ENCODE peak calls at places on chromosomes 6 and 20, in seven cellular contexts. F is WTC11, K is HCT116, C is GM12878, X is HepG2, R is H1, Z is K562. P is an unnamed sample.
A peak's percentile ranks its signal among the peaks of the same experiment; 100 is the strongest.

GRCh38 chr6:14638932-14639875 is 521.6 kb downstream of the CD83 start:
- DNase-seq in F (no peak), K (no peak), C (peak; percentile 36), X (no peak), R (no peak), Z (no peak), P (peak; percentile 31)

GRCh38 chr6:14072084-14072483 is 45.5 kb upstream of the CD83 start:
- DNase-seq in F (no peak), K (no peak), C (no peak), X (no peak), R (no peak), Z (no peak), P (no peak)

GRCh38 chr6:7960141-7960540 is 49.6 kb upstream of the TXNDC5 start:
- DNase-seq in F (no peak), K (no peak), C (no peak), X (no peak), R (no peak), Z (no peak), P (no peak)

GRCh38 chr6:123848347-123848746 is 44.7 kb downstream of the NKAIN2 start:
- DNase-seq in F (no peak), K (no peak), C (no peak), X (no peak), R (no peak), Z (no peak), P (no peak)

GRCh38 chr6:74166849-74167248 is 470.8 kb downstream of the CD109 start:
- DNase-seq in F (no peak), K (no peak), C (no peak), X (no peak), R (no peak), Z (no peak), P (no peak)

GRCh38 chr6:90730191-90730673 is 143.4 kb upstream of the MAP3K7 start:
- DNase-seq in F (no peak), K (no peak), C (peak; percentile 13), X (no peak), R (no peak), Z (no peak), P (no peak)

GRCh38 chr20:43037605-43038309 is 151.9 kb downstream of the PTPRT start:
- DNase-seq in F (no peak), K (no peak), C (no peak), X (no peak), R (no peak), Z (no peak), P (no peak)

GRCh38 chr6:161056451-161056850 is 64.9 kb downstream of the MAP3K4 start:
- DNase-seq in F (no peak), K (no peak), C (no peak), X (no peak), R (no peak), Z (no peak), P (no peak)

GRCh38 chr20:19302714-19303113 is 90.3 kb downstream of the SLC24A3 start:
- DNase-seq in F (no peak), K (no peak), C (no peak), X (no peak), R (no peak), Z (no peak), P (no peak)

GRCh38 chr6:78746457-78746856 is 120.9 kb upstream of the IRAK1BP1 start:
- DNase-seq in F (no peak), K (no peak), C (no peak), X (no peak), R (no peak), Z (no peak), P (no peak)

GRCh38 chr6:12289655-12290489 is at the start of gene EDN1:
- DNase-seq in F (peak; percentile 84), K (peak; percentile 69), C (peak; percentile 51), X (peak; percentile 57), R (peak; percentile 61), Z (peak; percentile 24), P (peak; percentile 77)

GRCh38 chr6:140921366-140922226 is 1211.1 kb upstream of the GJE1 start:
- DNase-seq in F (no peak), K (peak; percentile 65), C (no peak), X (peak; percentile 61), R (peak; percentile 5), Z (peak; percentile 10), P (peak; percentile 58)

GRCh38 chr6:131172237-131172636 is 37.0 kb downstream of the AKAP7 start:
- DNase-seq in F (no peak), K (no peak), C (no peak), X (no peak), R (no peak), Z (no peak), P (no peak)

GRCh38 chr6:111427341-111428116 is 55.5 kb downstream of the REV3L start:
- DNase-seq in F (no peak), K (no peak), C (peak; percentile 54), X (peak; percentile 85), R (no peak), Z (no peak), P (no peak)
- TF ChIP-seq SP1 in F (no peak), K (no peak), C (no peak), X (no peak), R (no peak), Z (no peak), P (no peak)

GRCh38 chr6:35311390-35312075 is 13.9 kb downstream of the DEF6 start:
- DNase-seq in F (no peak), K (no peak), C (no peak), X (no peak), R (no peak), Z (no peak), P (no peak)
- TF ChIP-seq SP1 in F (no peak), K (no peak), C (no peak), X (no peak), R (no peak), Z (no peak), P (no peak)

DNA sequence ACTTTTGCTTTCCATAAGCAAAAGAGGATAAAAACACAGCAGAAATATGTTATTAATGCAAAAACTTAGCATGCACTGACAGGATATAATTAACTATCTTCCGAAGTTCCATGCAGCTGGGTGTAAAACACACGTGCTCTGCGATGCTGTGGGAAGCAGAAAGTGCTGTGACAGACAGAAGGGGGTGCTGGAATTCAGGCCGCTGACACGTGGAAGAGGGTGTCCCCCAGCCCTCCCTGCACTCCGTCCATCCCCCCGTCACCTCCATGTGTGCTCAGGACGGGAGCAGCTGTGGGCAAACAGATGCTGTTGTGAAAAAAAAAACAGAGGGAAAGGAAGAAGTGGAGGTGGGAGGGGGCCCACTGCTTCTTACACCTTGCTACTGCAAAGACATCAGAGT is 176.0 kb upstream of the AFDN start:
- DNase-seq in F (no peak), K (no peak), C (no peak), X (no peak), R (no peak), Z (no peak), P (no peak)
- TF ChIP-seq SP1 in F (no peak), K (no peak), C (no peak), X (no peak), R (no peak), Z (no peak), P (no peak)

GRCh38 chr6:56076033-56076432 is 171.3 kb downstream of the COL21A1 start:
- DNase-seq in F (no peak), K (no peak), C (no peak), X (no peak), R (no peak), Z (peak; percentile 10), P (no peak)

GRCh38 chr6:56073761-56074160 is 173.6 kb downstream of the COL21A1 start:
- DNase-seq in F (no peak), K (no peak), C (no peak), X (no peak), R (no peak), Z (no peak), P (no peak)

GRCh38 chr6:56072856-56073255 is 174.5 kb downstream of the COL21A1 start:
- DNase-seq in F (no peak), K (no peak), C (no peak), X (no peak), R (no peak), Z (no peak), P (no peak)

GRCh38 chr6:56073315-56073714 is 174.1 kb downstream of the COL21A1 start:
- DNase-seq in F (no peak), K (no peak), C (no peak), X (no peak), R (no peak), Z (no peak), P (no peak)
- TF ChIP-seq SP1 in F (no peak), K (no peak), C (no peak), X (no peak), R (no peak), Z (no peak), P (no peak)

DNA sequence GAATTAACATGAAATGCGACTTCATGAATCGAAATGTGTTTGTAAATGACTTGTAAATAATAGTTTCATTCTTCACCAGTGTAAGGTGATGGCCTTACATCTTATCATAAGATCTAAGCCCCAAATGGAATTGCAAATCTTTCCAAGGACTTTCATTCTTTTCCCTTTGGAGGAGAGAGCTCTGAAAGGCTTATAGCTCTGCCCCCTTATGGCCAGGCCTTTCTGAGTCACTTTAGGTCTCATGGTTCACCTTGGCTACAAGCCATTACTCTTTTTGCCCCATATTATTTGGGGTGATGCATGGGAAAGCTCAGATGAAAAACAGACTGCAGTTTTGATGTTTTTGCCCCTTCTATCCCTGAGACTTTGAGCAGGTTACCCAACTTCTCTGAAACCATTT is 209.1 kb upstream of the BMP2 start:
- DNase-seq in F (no peak), K (no peak), C (no peak), X (peak; percentile 19), R (no peak), Z (no peak), P (no peak)
- TF ChIP-seq SP1 in F (no peak), K (no peak), C (no peak), X (no peak), R (no peak), Z (no peak), P (no peak)

GRCh38 chr6:43123691-43124314 is 47.3 kb upstream of the SRF start:
- DNase-seq in F (peak; percentile 39), K (no peak), C (no peak), X (no peak), R (no peak), Z (no peak), P (no peak)

GRCh38 chr6:43124481-43124880 is 46.6 kb upstream of the SRF start:
- DNase-seq in F (no peak), K (no peak), C (no peak), X (no peak), R (no peak), Z (no peak), P (no peak)

GRCh38 chr6:43125555-43125954 is 45.5 kb upstream of the SRF start:
- DNase-seq in F (no peak), K (no peak), C (no peak), X (no peak), R (no peak), Z (no peak), P (no peak)

GRCh38 chr6:43127180-43127579 is 43.9 kb upstream of the SRF start:
- DNase-seq in F (no peak), K (no peak), C (no peak), X (no peak), R (no peak), Z (no peak), P (no peak)

DNA sequence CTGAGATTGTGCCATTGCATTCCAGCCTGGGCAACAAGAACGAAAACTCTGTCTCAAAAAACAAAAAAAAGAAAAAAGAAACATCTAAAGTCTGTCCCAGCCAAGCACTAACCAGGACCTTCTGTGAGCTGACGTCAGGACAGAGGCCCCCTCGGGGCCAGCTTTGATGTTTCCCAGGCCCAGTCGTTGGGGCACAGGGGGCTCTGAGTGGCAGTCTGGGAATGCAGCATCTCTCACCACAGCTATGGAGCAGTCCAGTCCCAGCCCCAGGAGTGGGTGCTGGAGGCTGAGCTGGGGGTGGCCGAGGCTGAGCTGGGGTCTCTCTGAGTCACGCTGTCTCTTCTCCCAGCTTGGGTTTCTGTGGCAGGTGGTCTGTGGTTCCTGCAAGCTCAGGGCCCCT is 46.0 kb upstream of the SRF start:
- DNase-seq in F (no peak), K (no peak), C (no peak), X (peak; percentile 31), R (no peak), Z (no peak), P (no peak)
- TF ChIP-seq SP1 in F (no peak), K (no peak), C (no peak), X (no peak), R (no peak), Z (no peak), P (no peak)